ENCODE peak calls at places on chromosomes 11 and 22, in nine cellular contexts. L is choroid plexus epithelial cell, Z is A549, C is esophagus squamous epithelium, P is HFFc6, A is HFF-Myc, J is IMR-90, V is cardiac muscle cell, R is astrocyte of the cerebellum. M is an unnamed sample.

GRCh38 chr11:76209671-76209955 is 3.3 kb upstream of the WNT11 start:
- DNase-seq in C (no peak), V (no peak), J (no peak), Z (no peak), L (no peak), P (no peak), A (no peak), R (no peak), M (no peak)

GRCh38 chr22:39135092-39135896 is 17.2 kb downstream of the CBX7 start:
- DNase-seq in R (no peak), P (peak), L (peak), J (no peak), C (no peak), V (peak), Z (peak), A (no peak), M (no peak)

GRCh38 chr11:3133456-3134217 is 31.5 kb downstream of the OSBPL5 start:
- DNase-seq in Z (no peak), L (no peak), C (no peak), A (no peak), P (no peak), J (no peak), R (no peak), V (no peak), M (no peak)

GRCh38 chr11:129278586-129279319 is 86.6 kb upstream of the ARHGAP32 start:
- DNase-seq in V (peak), L (no peak), A (no peak), R (no peak), P (no peak), C (no peak), Z (no peak), J (no peak), M (no peak)

GRCh38 chr11:128283445-128283844 is 303.9 kb downstream of the ETS1 start:
- DNase-seq in R (no peak), A (no peak), L (no peak), Z (no peak), V (no peak), J (peak), C (no peak), P (no peak), M (no peak)

GRCh38 chr11:112345708-112346107 is 85.0 kb upstream of the PLET1 start:
- DNase-seq in P (no peak), Z (no peak), A (no peak), L (no peak), V (peak), J (no peak), C (no peak), R (no peak), M (no peak)

GRCh38 chr11:110984147-110984546 is 261.4 kb upstream of the POU2AF2 start:
- DNase-seq in R (peak), V (no peak), J (peak), A (peak), Z (no peak), C (no peak), L (peak), P (peak), M (no peak)

GRCh38 chr22:46830841-46831240 is 68.4 kb downstream of the TBC1D22A start:
- DNase-seq in P (peak), L (no peak), R (no peak), V (no peak), A (no peak), Z (peak), C (no peak), J (peak), M (no peak)

GRCh38 chr11:118200497-118200896 is 24.1 kb upstream of the SCN2B start:
- DNase-seq in P (no peak), R (no peak), J (no peak), A (no peak), L (no peak), C (no peak), V (no peak), Z (no peak), M (no peak)

GRCh38 chr11:118878187-118878586 is 5.5 kb upstream of the CXCR5 start:
- DNase-seq in J (no peak), L (no peak), P (no peak), C (no peak), R (no peak), V (no peak), Z (no peak), A (no peak), M (no peak)

GRCh38 chr22:37618072-37618656 is 9.5 kb downstream of the GGA1 start:
- DNase-seq in V (no peak), A (no peak), P (no peak), L (no peak), R (no peak), C (no peak), Z (no peak), J (no peak), M (no peak)

GRCh38 chr11:2929880-2930704 is 872 bp upstream of the PHLDA2 start:
- DNase-seq in J (peak), R (no peak), Z (peak), V (no peak), L (peak), C (no peak), P (peak), A (no peak), M (peak)

DNA sequence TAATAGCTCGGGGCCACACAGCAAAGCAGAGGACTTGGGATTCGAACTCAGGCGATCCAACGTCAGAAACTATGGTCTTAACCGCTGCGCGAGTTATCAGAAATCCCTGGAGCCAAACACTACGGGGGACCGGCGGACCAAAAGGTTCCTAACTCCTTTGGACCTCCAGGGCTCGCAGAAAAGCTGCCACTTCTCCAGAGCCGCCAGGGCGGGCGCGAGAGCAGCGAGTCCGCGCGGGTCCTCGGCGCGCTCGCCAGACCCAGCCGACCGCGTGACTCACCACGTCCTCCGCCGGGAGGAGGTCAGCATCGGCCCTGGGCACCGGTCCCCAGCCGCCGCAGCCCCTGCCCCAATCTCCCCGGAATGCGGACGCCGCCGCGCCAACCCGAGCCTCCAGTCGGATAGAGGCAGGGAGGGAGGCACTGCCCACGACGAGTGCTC is 6.0 kb upstream of the ALX4 start:
- DNase-seq in A (no peak), R (no peak), Z (peak), J (peak), P (peak), L (no peak), V (peak), C (no peak), M (no peak)
- TF ChIP-seq CTCF in A (no peak), R (peak), Z (no peak), J (no peak), P (no peak), L (no peak), V (peak), C (no peak), M (no peak)

DNA sequence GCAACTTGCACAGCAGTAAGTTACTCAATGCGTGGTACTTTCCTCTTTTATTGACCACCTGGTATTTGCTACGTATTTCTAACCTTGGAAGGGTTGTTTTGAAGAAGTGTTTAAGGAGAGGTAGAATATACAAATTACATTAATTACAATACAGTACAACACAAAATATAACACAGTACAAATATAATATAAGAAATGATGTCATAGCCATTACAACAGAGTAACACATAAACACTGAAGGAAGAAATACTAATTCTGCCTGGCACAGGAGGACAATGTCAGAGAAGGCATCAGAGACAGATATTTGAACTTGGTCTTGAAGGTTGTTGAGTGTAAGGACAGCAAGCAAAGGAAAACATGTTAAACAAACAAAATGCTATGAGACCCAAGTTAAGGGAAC is 25.6 kb downstream of the PAK1 start:
- DNase-seq in P (no peak), J (no peak), V (no peak), L (no peak), R (no peak), Z (no peak), C (no peak), A (no peak), M (no peak)
- TF ChIP-seq CTCF in P (no peak), J (no peak), V (no peak), L (no peak), R (no peak), Z (no peak), C (no peak), A (no peak), M (no peak)

DNA sequence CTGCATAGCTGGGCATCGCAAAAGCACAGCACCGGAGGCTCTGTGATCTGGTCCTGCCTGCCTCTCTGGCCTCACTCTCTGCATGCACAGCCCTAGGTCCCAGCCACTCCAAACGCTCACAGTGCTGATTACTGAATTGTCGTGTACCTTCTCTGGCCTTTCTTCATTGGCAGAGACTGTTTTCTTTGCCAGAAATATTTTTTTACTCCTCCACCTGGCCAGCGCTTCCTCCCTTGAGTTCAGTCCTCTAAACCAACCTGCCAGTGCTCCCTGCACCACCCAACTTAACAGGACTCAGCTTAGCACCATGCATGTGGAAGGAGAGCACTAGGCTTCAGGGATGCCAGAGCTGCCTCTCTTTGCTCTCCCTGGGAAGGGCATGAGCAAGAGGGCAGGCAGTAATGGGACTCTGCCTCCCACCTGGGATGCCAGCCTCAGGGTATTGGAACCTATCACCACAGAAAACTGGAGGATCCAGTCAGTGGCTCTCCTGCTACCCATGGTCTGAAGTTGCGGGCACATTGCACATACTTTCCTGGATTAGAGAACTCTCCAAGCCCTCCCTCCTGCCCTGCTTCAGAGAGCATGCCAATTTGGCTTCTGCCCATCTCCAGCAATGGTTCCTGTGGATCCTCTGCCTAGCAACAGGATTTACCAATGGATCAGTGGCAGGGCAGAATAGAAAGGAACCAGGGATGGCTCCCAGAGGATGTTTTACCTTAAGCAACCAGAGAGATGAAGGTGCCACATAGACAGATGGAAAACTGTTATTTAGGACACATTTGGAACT is 37.0 kb upstream of the GNAZ start:
- DNase-seq in J (no peak), C (no peak), R (no peak), A (no peak), V (no peak), L (no peak), P (no peak), Z (no peak), M (no peak)
- TF ChIP-seq CTCF in J (no peak), C (no peak), R (no peak), A (no peak), V (no peak), L (no peak), P (no peak), Z (no peak), M (no peak)

DNA sequence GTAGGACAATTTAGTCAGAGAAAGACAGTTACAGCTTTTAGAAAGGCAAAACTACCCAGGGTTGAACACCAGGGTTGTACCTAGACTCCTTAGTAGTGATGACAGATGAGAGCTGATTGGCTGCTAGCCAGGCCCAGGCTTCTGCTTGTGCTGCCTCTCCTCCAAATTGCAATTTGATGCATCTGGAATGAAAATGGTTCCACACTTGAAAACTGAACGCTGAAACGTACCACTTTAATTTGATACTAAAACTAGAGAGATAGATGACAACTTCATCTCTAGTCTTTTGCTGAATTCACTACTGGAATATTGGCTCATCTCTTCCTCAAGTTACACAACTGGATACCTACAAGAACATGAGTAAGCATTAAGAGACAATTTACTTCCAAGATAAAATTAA is 19.2 kb upstream of the FNBP4 start:
- DNase-seq in R (no peak), Z (no peak), A (no peak), V (peak), P (no peak), J (peak), C (no peak), L (peak), M (no peak)
- TF ChIP-seq CTCF in R (no peak), Z (no peak), A (no peak), V (no peak), P (no peak), J (no peak), C (no peak), L (no peak), M (no peak)

GRCh38 chr11:66883021-66883968 is 26.4 kb downstream of the LRFN4 start:
- DNase-seq in L (peak), P (peak), C (no peak), Z (peak), R (no peak), V (peak), A (no peak), J (peak), M (peak)
- TF ChIP-seq CTCF in L (peak), P (peak), C (peak), Z (peak), R (peak), V (peak), A (peak), J (peak), M (peak)

GRCh38 chr11:70669281-70669680 is 271.0 kb downstream of the CTTN start:
- DNase-seq in C (no peak), A (no peak), P (no peak), J (no peak), V (no peak), R (no peak), Z (no peak), L (no peak), M (no peak)

GRCh38 chr11:70669871-70670683 is 271.7 kb downstream of the CTTN start:
- DNase-seq in A (no peak), V (no peak), J (no peak), L (no peak), C (no peak), Z (no peak), P (no peak), R (no peak), M (no peak)

GRCh38 chr11:70671611-70672010 is 273.3 kb downstream of the CTTN start:
- DNase-seq in C (no peak), J (no peak), Z (no peak), A (no peak), R (no peak), L (no peak), V (no peak), P (no peak), M (no peak)

GRCh38 chr11:70670684-70671034 is 272.3 kb downstream of the CTTN start:
- DNase-seq in L (no peak), Z (no peak), V (no peak), P (no peak), J (no peak), A (no peak), C (no peak), R (no peak), M (no peak)

DNA sequence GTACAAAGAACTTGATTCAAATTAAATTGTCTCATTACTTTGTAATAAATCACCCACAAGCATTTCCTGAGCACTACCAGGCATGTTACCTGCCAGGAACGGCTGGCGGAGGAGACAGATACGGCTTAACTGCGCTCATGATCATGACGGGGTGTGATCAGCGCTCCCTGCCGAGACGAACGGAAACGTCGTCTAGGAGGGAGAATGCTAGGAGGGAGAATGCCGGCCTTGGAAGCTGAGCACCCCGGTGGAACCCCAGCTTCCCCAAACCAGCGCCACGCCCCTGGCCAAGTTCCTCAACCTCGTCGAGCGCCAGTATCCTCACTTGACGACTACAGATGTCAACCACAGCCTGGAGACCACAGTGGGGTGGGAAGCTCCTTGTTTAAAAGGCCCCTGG is 272.8 kb downstream of the CTTN start:
- DNase-seq in A (no peak), C (no peak), R (no peak), P (no peak), V (no peak), Z (no peak), J (no peak), L (no peak), M (no peak)
- TF ChIP-seq CTCF in A (no peak), C (no peak), R (no peak), P (no peak), V (no peak), Z (no peak), J (no peak), L (no peak), M (no peak)

GRCh38 chr11:61737131-61737530 is 15.3 kb upstream of the MYRF start:
- DNase-seq in L (no peak), V (no peak), A (no peak), R (no peak), P (no peak), J (no peak), Z (no peak), C (no peak), M (no peak)
- TF ChIP-seq CTCF in L (no peak), V (no peak), A (no peak), R (no peak), P (peak), J (no peak), Z (no peak), C (no peak), M (no peak)

GRCh38 chr22:30636226-30637077 is 871 bp downstream of the SLC35E4 start:
- DNase-seq in Z (peak), R (no peak), V (no peak), J (no peak), L (no peak), P (no peak), A (no peak), C (no peak), M (peak)
- TF ChIP-seq CTCF in Z (no peak), R (no peak), V (no peak), J (no peak), L (no peak), P (no peak), A (no peak), C (peak), M (no peak)